ENCODE peak calls at places on chromosomes 16 and 17, in nine cellular contexts. R is lower leg skin, A is MCF 10A, Y is NAMALWA, B is mesendoderm, X is heart right ventricle, O is kidney, J is choroid plexus epithelial cell, V is RKO. U is an unnamed sample.

GRCh38 chr16:48121276-48121675 is 34.5 kb downstream of the ABCC12 start:
- DNase-seq in R (no peak), A (no peak), Y (no peak), B (no peak), X (no peak), O (no peak), J (no peak), V (no peak), U (no peak)

GRCh38 chr17:7838291-7839075 is 4.5 kb downstream of the KDM6B start:
- DNase-seq in R (peak), A (no peak), Y (peak), B (peak), X (no peak), O (peak), J (peak), V (peak), U (no peak)

GRCh38 chr17:78977992-78978973 is 1.4 kb downstream of the LGALS3BP start:
- DNase-seq in R (no peak), A (no peak), Y (no peak), B (no peak), X (no peak), O (peak), J (no peak), V (no peak), U (no peak)

GRCh38 chr16:11727945-11728543 is 14.6 kb downstream of the TXNDC11 start:
- DNase-seq in R (no peak), A (no peak), Y (no peak), B (no peak), X (no peak), O (no peak), J (no peak), V (no peak), U (no peak)

GRCh38 chr17:50397919-50398285 is 579 bp upstream of the LRRC59 start:
- DNase-seq in R (no peak), A (no peak), Y (no peak), B (peak), X (no peak), O (no peak), J (no peak), V (no peak), U (no peak)

GRCh38 chr16:50731130-50731988 is 10.5 kb upstream of the CYLD start:
- DNase-seq in R (peak), A (no peak), Y (no peak), B (no peak), X (no peak), O (no peak), J (no peak), V (no peak), U (no peak)

GRCh38 chr17:71402661-71403141 is 718.1 kb upstream of the SOX9 start:
- DNase-seq in R (no peak), A (peak), Y (no peak), B (no peak), X (no peak), O (no peak), J (no peak), V (no peak), U (no peak)

GRCh38 chr17:79945591-79946255 is 89.9 kb downstream of the TBC1D16 start:
- DNase-seq in R (peak), A (no peak), Y (no peak), B (no peak), X (no peak), O (peak), J (no peak), V (no peak), U (no peak)

GRCh38 chr16:1280783-1281182 is 24.9 kb downstream of the TPSD1 start:
- DNase-seq in R (no peak), A (no peak), Y (no peak), B (no peak), X (no peak), O (no peak), J (no peak), V (no peak), U (no peak)

GRCh38 chr17:7740481-7741001 is 23.0 kb downstream of the DNAH2 start:
- DNase-seq in R (no peak), A (no peak), Y (no peak), B (no peak), X (no peak), O (no peak), J (no peak), V (no peak), U (no peak)

GRCh38 chr16:68289202-68289601 is 21.5 kb downstream of the SLC7A6OS start:
- DNase-seq in R (no peak), A (no peak), Y (no peak), B (no peak), X (no peak), O (no peak), J (no peak), V (no peak), U (no peak)

GRCh38 chr16:79628501-79628975 is 28.0 kb upstream of the MAF start:
- DNase-seq in R (no peak), A (peak), Y (no peak), B (peak), X (no peak), O (no peak), J (peak), V (no peak), U (no peak)

U was measured in HEK293T.